ENCODE peak calls at places on chromosome 1, in six cellular contexts. One of them, this sample, is unnamed.

GRCh38 chr1:89725016-89725380 is 92.1 kb downstream of the LRRC8C start:
- DNase-seq in RWPE1: peak; percentile 17
- DNase-seq in fibroblast of villous mesenchyme: peak; percentile 60
- DNase-seq in hepatocyte: peak; percentile 27
- DNase-seq in GM23338: no peak
- DNase-seq in BE2C: no peak
- DNase-seq in this sample: no peak

GRCh38 chr1:109771712-109772657 is 8.3 kb upstream of the EPS8L3 start:
- DNase-seq in GM23338: no peak
- DNase-seq in BE2C: no peak
- DNase-seq in fibroblast of villous mesenchyme: no peak
- DNase-seq in RWPE1: no peak
- DNase-seq in hepatocyte: no peak
- DNase-seq in this sample: no peak

GRCh38 chr1:14742181-14742980 is 143.9 kb downstream of the KAZN start:
- DNase-seq in GM23338: peak; percentile 68
- DNase-seq in RWPE1: peak; percentile 80
- DNase-seq in fibroblast of villous mesenchyme: peak; percentile 89
- DNase-seq in hepatocyte: peak; percentile 64
- DNase-seq in BE2C: no peak
- DNase-seq in this sample: no peak

GRCh38 chr1:161071886-161072371 is 2.2 kb upstream of the ARHGAP30 start:
- DNase-seq in BE2C: peak; percentile 60
- DNase-seq in fibroblast of villous mesenchyme: peak; percentile 67
- DNase-seq in hepatocyte: peak; percentile 74
- DNase-seq in GM23338: peak; percentile 82
- DNase-seq in RWPE1: peak; percentile 64
- DNase-seq in this sample: peak; percentile 72

GRCh38 chr1:214476229-214476957 is 75.0 kb downstream of the PTPN14 start:
- DNase-seq in RWPE1: peak; percentile 54
- DNase-seq in GM23338: no peak
- DNase-seq in fibroblast of villous mesenchyme: peak; percentile 16
- DNase-seq in BE2C: no peak
- DNase-seq in hepatocyte: peak; percentile 49
- DNase-seq in this sample: no peak

GRCh38 chr1:224644553-224645154 is 28.5 kb downstream of the CNIH3 start:
- DNase-seq in fibroblast of villous mesenchyme: peak; percentile 61
- DNase-seq in GM23338: peak; percentile 80
- DNase-seq in BE2C: peak; percentile 53
- DNase-seq in RWPE1: peak; percentile 54
- DNase-seq in hepatocyte: peak; percentile 73
- DNase-seq in this sample: peak; percentile 71

GRCh38 chr1:19356266-19356665 is 44.1 kb downstream of the SLC66A1 start:
- DNase-seq in RWPE1: no peak
- DNase-seq in BE2C: no peak
- DNase-seq in hepatocyte: no peak
- DNase-seq in fibroblast of villous mesenchyme: no peak
- DNase-seq in GM23338: no peak
- DNase-seq in this sample: no peak

GRCh38 chr1:40380817-40381216 is 7.3 kb downstream of the SMAP2 start:
- DNase-seq in GM23338: no peak
- DNase-seq in BE2C: no peak
- DNase-seq in hepatocyte: no peak
- DNase-seq in RWPE1: no peak
- DNase-seq in fibroblast of villous mesenchyme: no peak
- DNase-seq in this sample: no peak

DNA sequence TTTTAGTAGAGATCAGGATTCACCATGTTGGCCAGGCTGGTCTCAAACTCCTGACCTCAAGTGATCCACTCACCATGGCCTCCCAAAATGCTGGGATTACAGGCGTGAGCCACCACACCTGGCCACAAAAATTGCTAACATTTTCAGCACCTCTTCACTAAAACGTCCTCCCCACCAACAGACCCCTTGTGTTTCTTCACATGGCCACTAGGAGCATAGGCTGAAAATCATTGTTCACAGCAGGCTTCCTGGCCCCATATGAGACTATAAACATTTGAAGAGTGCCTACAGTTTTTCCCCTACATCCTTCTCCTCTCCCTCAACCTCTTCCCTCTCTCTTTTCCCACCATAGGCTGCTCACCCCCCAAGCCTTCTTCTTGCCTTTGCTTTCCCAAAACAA is 28.0 kb upstream of the SFPQ start:
- DNase-seq in hepatocyte: peak; percentile 11
- DNase-seq in fibroblast of villous mesenchyme: no peak
- DNase-seq in RWPE1: peak; percentile 36
- DNase-seq in GM23338: peak; percentile 82
- DNase-seq in BE2C: peak; percentile 5
- DNase-seq in this sample: no peak
- TF ChIP-seq CTCF in hepatocyte: peak; percentile 24
- TF ChIP-seq CTCF in fibroblast of villous mesenchyme: peak; percentile 55
- TF ChIP-seq CTCF in RWPE1: peak; percentile 19
- TF ChIP-seq CTCF in GM23338: peak; percentile 58
- TF ChIP-seq CTCF in BE2C: peak; percentile 54
- TF ChIP-seq CTCF in this sample: peak; percentile 72

GRCh38 chr1:101971309-101971708 is 25.4 kb downstream of the OLFM3 start:
- DNase-seq in RWPE1: no peak
- DNase-seq in BE2C: no peak
- DNase-seq in hepatocyte: peak; percentile 26
- DNase-seq in GM23338: no peak
- DNase-seq in fibroblast of villous mesenchyme: no peak
- DNase-seq in this sample: no peak
- TF ChIP-seq CTCF in RWPE1: no peak
- TF ChIP-seq CTCF in BE2C: peak; percentile 42
- TF ChIP-seq CTCF in hepatocyte: peak; percentile 41
- TF ChIP-seq CTCF in GM23338: peak; percentile 42
- TF ChIP-seq CTCF in fibroblast of villous mesenchyme: no peak
- TF ChIP-seq CTCF in this sample: no peak

GRCh38 chr1:92301021-92301420 is 2.2 kb downstream of the RPAP2 start:
- DNase-seq in hepatocyte: no peak
- DNase-seq in RWPE1: no peak
- DNase-seq in fibroblast of villous mesenchyme: no peak
- DNase-seq in BE2C: no peak
- DNase-seq in GM23338: no peak
- DNase-seq in this sample: no peak

GRCh38 chr1:92299477-92300125 is 742 bp downstream of the RPAP2 start:
- DNase-seq in hepatocyte: peak; percentile 5
- DNase-seq in BE2C: no peak
- DNase-seq in RWPE1: no peak
- DNase-seq in fibroblast of villous mesenchyme: no peak
- DNase-seq in GM23338: no peak
- DNase-seq in this sample: no peak

GRCh38 chr1:92298213-92298572 is 594 bp downstream of the GLMN start:
- DNase-seq in fibroblast of villous mesenchyme: no peak
- DNase-seq in RWPE1: peak; percentile 1
- DNase-seq in GM23338: no peak
- DNase-seq in BE2C: no peak
- DNase-seq in hepatocyte: peak; percentile 16
- DNase-seq in this sample: no peak

GRCh38 chr1:92298573-92299476 is at the start of the genes GLMN and RPAP2:
- DNase-seq in hepatocyte: peak; percentile 95
- DNase-seq in BE2C: peak; percentile 79
- DNase-seq in GM23338: peak; percentile 90
- DNase-seq in RWPE1: peak; percentile 74
- DNase-seq in fibroblast of villous mesenchyme: peak; percentile 82
- DNase-seq in this sample: peak; percentile 85
- TF ChIP-seq CTCF in hepatocyte: no peak
- TF ChIP-seq CTCF in BE2C: no peak
- TF ChIP-seq CTCF in GM23338: no peak
- TF ChIP-seq CTCF in RWPE1: no peak
- TF ChIP-seq CTCF in fibroblast of villous mesenchyme: peak; percentile 28
- TF ChIP-seq CTCF in this sample: no peak

DNA sequence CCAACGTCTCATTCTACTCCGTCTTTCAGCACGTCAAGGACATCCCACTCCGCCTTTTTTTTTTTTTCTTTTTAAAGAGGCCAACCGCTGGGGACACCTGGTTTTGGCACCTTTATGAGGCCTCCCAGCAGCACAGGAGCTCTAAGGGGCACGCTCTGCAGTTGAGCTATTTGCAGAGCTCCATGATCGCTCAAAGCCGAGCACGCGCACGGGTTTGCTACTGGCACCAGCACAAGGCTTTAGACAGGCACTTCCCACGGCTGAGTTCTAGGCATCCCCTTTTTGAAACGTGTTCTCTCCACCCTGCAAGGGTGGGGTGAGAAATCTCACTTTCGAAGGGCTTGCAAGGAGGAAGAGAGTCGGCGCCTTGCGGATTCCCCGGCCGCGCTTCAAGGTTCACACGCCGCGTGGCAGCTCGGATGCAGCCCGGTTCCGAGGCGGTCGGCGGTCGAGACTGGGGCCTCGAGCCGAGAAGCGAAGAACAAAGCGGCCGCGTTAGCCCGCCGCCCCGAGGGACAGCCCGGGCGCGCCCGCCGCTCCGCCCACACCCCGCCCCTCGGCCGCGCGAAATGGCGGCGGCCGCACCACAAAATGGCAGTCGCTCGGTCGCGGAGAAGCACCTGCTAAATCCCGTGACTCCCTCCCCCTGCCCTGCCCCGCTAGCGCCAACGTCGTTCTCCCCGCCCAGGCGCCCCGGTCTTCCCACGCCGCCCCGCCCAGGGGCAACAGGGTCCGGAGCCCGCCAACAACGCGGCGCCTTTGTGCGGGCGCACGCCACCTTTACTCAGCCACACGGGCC is 12.9 kb upstream of the SPEN start:
- DNase-seq in GM23338: peak; percentile 95
- DNase-seq in RWPE1: peak; percentile 83
- DNase-seq in BE2C: peak; percentile 85
- DNase-seq in hepatocyte: peak; percentile 95
- DNase-seq in fibroblast of villous mesenchyme: peak; percentile 95
- DNase-seq in this sample: peak; percentile 90
- TF ChIP-seq CTCF in GM23338: no peak
- TF ChIP-seq CTCF in RWPE1: no peak
- TF ChIP-seq CTCF in BE2C: no peak
- TF ChIP-seq CTCF in hepatocyte: no peak
- TF ChIP-seq CTCF in fibroblast of villous mesenchyme: no peak
- TF ChIP-seq CTCF in this sample: no peak

GRCh38 chr1:27724961-27725373 is 794 bp upstream of the FAM76A start:
- DNase-seq in fibroblast of villous mesenchyme: no peak
- DNase-seq in GM23338: peak; percentile 83
- DNase-seq in RWPE1: no peak
- DNase-seq in BE2C: no peak
- DNase-seq in hepatocyte: peak; percentile 11
- DNase-seq in this sample: peak; percentile 32

GRCh38 chr1:27713869-27714513 is 11.8 kb upstream of the FAM76A start:
- DNase-seq in fibroblast of villous mesenchyme: no peak
- DNase-seq in hepatocyte: no peak
- DNase-seq in RWPE1: no peak
- DNase-seq in GM23338: no peak
- DNase-seq in BE2C: no peak
- DNase-seq in this sample: no peak

GRCh38 chr1:27716262-27716895 is 9.4 kb upstream of the FAM76A start:
- DNase-seq in BE2C: no peak
- DNase-seq in RWPE1: no peak
- DNase-seq in fibroblast of villous mesenchyme: no peak
- DNase-seq in hepatocyte: no peak
- DNase-seq in GM23338: no peak
- DNase-seq in this sample: no peak

DNA sequence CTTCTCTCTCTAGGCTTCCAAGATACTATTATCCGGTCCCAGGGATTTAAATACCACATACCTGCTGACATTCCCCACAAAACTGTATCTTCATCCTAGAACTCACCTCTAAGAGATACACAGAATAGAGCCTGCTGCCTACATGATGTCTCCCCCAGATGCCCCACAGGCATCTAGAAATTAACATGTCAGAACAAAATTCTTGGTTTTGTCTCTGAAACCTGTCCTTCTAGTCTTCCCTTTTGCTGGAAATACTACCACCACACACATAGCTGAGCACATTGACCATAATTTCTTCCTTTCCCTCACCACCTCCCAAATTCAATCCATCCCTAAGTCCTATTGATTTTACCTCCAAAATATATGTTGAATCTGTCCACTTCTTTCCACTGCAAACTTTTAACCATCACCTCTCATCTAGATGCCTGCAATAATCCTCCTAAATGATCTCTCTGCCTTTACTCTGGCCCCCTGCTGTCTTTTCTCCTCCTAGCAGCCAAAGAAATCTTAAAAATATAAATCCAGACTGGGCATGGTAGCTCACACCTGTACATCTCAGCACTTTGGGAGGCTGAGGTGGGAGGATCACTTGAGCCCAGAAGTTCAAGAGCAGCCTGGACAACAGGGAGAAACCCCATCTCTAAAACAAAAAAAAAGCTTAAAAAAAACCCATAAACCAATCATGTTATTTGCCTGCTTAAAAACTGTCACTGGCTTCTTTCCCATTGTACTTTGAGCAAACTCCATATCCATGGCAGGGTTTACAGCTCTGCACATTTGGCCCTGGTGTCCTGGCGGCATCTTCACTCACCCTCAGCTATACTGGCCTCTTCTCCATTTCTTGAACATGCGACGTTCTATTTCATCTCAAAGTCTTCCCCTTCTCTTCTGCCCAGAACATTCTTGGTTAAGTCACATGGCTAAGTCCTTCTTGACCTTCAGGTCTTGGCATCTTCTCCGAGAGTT is 6.2 kb upstream of the FAM76A start:
- DNase-seq in fibroblast of villous mesenchyme: peak; percentile 28
- DNase-seq in RWPE1: peak; percentile 14
- DNase-seq in hepatocyte: no peak
- DNase-seq in GM23338: peak; percentile 12
- DNase-seq in BE2C: no peak
- DNase-seq in this sample: no peak
- TF ChIP-seq CTCF in fibroblast of villous mesenchyme: peak; percentile 54
- TF ChIP-seq CTCF in RWPE1: peak; percentile 16
- TF ChIP-seq CTCF in hepatocyte: peak; percentile 20
- TF ChIP-seq CTCF in GM23338: no peak
- TF ChIP-seq CTCF in BE2C: peak; percentile 36
- TF ChIP-seq CTCF in this sample: peak; percentile 28

DNA sequence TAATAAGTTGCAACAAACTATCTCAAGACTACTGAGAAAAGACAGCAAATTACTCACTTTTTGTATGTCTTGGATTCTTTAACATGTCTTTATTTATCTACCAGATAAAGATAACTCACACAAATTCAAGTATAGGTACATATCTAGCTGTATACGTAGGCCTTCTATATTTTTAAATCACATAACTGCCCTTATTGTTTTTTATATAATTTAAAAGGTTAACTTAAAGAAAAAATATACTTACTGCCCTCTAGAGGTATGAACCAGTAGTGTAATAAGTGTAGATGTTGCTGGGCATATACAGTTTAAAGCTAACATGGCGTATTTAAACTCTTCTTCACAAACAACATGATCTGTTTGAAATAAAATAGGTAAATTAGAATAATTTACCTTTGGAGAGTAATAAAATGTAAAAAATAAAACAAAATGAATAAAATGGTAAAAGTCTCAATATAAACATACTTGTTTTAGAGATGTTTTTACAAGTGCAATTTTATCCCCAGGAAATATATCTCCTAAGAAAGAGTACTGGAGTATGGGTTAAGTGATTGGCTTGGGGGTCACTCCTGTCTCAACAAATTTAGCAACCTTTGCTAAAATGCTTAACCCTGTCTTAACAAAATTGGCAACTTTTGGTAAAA is 235.2 kb downstream of the KCNT2 start:
- DNase-seq in BE2C: no peak
- DNase-seq in fibroblast of villous mesenchyme: peak; percentile 32
- DNase-seq in GM23338: peak; percentile 59
- DNase-seq in hepatocyte: peak; percentile 46
- DNase-seq in RWPE1: peak; percentile 47
- DNase-seq in this sample: no peak
- TF ChIP-seq CTCF in BE2C: peak; percentile 43
- TF ChIP-seq CTCF in fibroblast of villous mesenchyme: peak; percentile 49
- TF ChIP-seq CTCF in GM23338: no peak
- TF ChIP-seq CTCF in hepatocyte: peak; percentile 61
- TF ChIP-seq CTCF in RWPE1: peak; percentile 63
- TF ChIP-seq CTCF in this sample: peak; percentile 85